ENCODE peak calls at places on chromosomes 4 and X, in six cellular contexts. One of them, this sample, is unnamed.

GRCh38 chr4:2482693-2483092 is 13.8 kb downstream of the RNF4 start:
- DNase-seq in heart right ventricle: no peak
- DNase-seq in colonic mucosa: peak; percentile 45
- DNase-seq in tibial artery: no peak
- DNase-seq in PC-3: no peak
- DNase-seq in endodermal cell: no peak
- DNase-seq in this sample: no peak

GRCh38 chr4:76692761-76693160 is 205.2 kb downstream of the SOWAHB start:
- DNase-seq in heart right ventricle: no peak
- DNase-seq in tibial artery: no peak
- DNase-seq in colonic mucosa: no peak
- DNase-seq in PC-3: no peak
- DNase-seq in endodermal cell: no peak
- DNase-seq in this sample: no peak

GRCh38 chr4:23856630-23857029 is 33.2 kb downstream of the PPARGC1A start:
- DNase-seq in PC-3: peak; percentile 2
- DNase-seq in heart right ventricle: peak; percentile 36
- DNase-seq in tibial artery: no peak
- DNase-seq in colonic mucosa: peak; percentile 92
- DNase-seq in endodermal cell: no peak
- DNase-seq in this sample: no peak

GRCh38 chrX:72121381-72121780 is 10.3 kb downstream of the RTL5 start:
- DNase-seq in tibial artery: peak; percentile 82
- DNase-seq in colonic mucosa: peak; percentile 32
- DNase-seq in heart right ventricle: peak; percentile 52
- DNase-seq in endodermal cell: peak; percentile 10
- DNase-seq in PC-3: peak; percentile 85
- DNase-seq in this sample: no peak

GRCh38 chr4:74056114-74056857 is 17.8 kb upstream of the CXCL3 start:
- DNase-seq in endodermal cell: no peak
- DNase-seq in colonic mucosa: no peak
- DNase-seq in PC-3: peak; percentile 79
- DNase-seq in heart right ventricle: no peak
- DNase-seq in tibial artery: no peak
- DNase-seq in this sample: no peak

GRCh38 chr4:76558391-76559235 is 123.6 kb downstream of the SHROOM3 start:
- DNase-seq in endodermal cell: no peak
- DNase-seq in PC-3: no peak
- DNase-seq in tibial artery: no peak
- DNase-seq in colonic mucosa: no peak
- DNase-seq in heart right ventricle: no peak
- DNase-seq in this sample: no peak

GRCh38 chr4:2829933-2830451 is 13.7 kb upstream of the ADD1 start:
- DNase-seq in PC-3: no peak
- DNase-seq in colonic mucosa: no peak
- DNase-seq in endodermal cell: no peak
- DNase-seq in heart right ventricle: no peak
- DNase-seq in tibial artery: peak; percentile 55
- DNase-seq in this sample: peak; percentile 63

GRCh38 chr4:118842055-118842454 is 6.1 kb upstream of the SEC24D start:
- DNase-seq in PC-3: peak; percentile 89
- DNase-seq in heart right ventricle: no peak
- DNase-seq in tibial artery: no peak
- DNase-seq in endodermal cell: no peak
- DNase-seq in colonic mucosa: no peak
- DNase-seq in this sample: no peak

GRCh38 chrX:154443479-154443910 is 446 bp upstream of the FAM50A start:
- DNase-seq in heart right ventricle: no peak
- DNase-seq in tibial artery: no peak
- DNase-seq in colonic mucosa: no peak
- DNase-seq in PC-3: peak; percentile 5
- DNase-seq in endodermal cell: peak; percentile 65
- DNase-seq in this sample: no peak

GRCh38 chr4:180418819-180419531 is 1824.2 kb upstream of the TENM3 start:
- DNase-seq in colonic mucosa: no peak
- DNase-seq in heart right ventricle: no peak
- DNase-seq in PC-3: no peak
- DNase-seq in endodermal cell: no peak
- DNase-seq in tibial artery: no peak
- DNase-seq in this sample: no peak

GRCh38 chr4:25313194-25313895 is 771 bp downstream of the ZCCHC4 start:
- DNase-seq in tibial artery: no peak
- DNase-seq in colonic mucosa: peak; percentile 46
- DNase-seq in endodermal cell: peak; percentile 52
- DNase-seq in heart right ventricle: no peak
- DNase-seq in PC-3: peak; percentile 10
- DNase-seq in this sample: no peak

GRCh38 chrX:9682456-9682855 is 83.2 kb downstream of the GPR143 start:
- DNase-seq in heart right ventricle: no peak
- DNase-seq in colonic mucosa: peak; percentile 47
- DNase-seq in tibial artery: no peak
- DNase-seq in endodermal cell: peak; percentile 47
- DNase-seq in PC-3: peak; percentile 24
- DNase-seq in this sample: no peak

GRCh38 chrX:137428251-137428661 is 137.7 kb upstream of the ZIC3 start:
- DNase-seq in tibial artery: no peak
- DNase-seq in colonic mucosa: no peak
- DNase-seq in endodermal cell: peak; percentile 88
- DNase-seq in PC-3: no peak
- DNase-seq in heart right ventricle: no peak
- DNase-seq in this sample: no peak

GRCh38 chrX:71282514-71283408 is 674 bp upstream of the NONO start:
- DNase-seq in heart right ventricle: no peak
- DNase-seq in tibial artery: no peak
- DNase-seq in endodermal cell: no peak
- DNase-seq in colonic mucosa: no peak
- DNase-seq in PC-3: no peak
- DNase-seq in this sample: no peak

GRCh38 chr4:123819362-123820035 is 422.9 kb downstream of the SPRY1 start:
- DNase-seq in heart right ventricle: no peak
- DNase-seq in tibial artery: no peak
- DNase-seq in colonic mucosa: no peak
- DNase-seq in endodermal cell: no peak
- DNase-seq in PC-3: peak; percentile 52
- DNase-seq in this sample: no peak

GRCh38 chr4:160351018-160351417 is 1248.1 kb downstream of the RAPGEF2 start:
- DNase-seq in heart right ventricle: no peak
- DNase-seq in colonic mucosa: no peak
- DNase-seq in tibial artery: no peak
- DNase-seq in endodermal cell: no peak
- DNase-seq in PC-3: no peak
- DNase-seq in this sample: no peak

GRCh38 chr4:26660261-26660660 is 76.4 kb downstream of the TBC1D19 start:
- DNase-seq in tibial artery: no peak
- DNase-seq in heart right ventricle: no peak
- DNase-seq in colonic mucosa: no peak
- DNase-seq in PC-3: no peak
- DNase-seq in endodermal cell: no peak
- DNase-seq in this sample: no peak

GRCh38 chr4:3444351-3445110 is 2.8 kb downstream of the HGFAC start:
- DNase-seq in PC-3: no peak
- DNase-seq in tibial artery: no peak
- DNase-seq in endodermal cell: no peak
- DNase-seq in heart right ventricle: peak; percentile 14
- DNase-seq in colonic mucosa: no peak
- DNase-seq in this sample: no peak

GRCh38 chr4:21139327-21139726 is 439.1 kb downstream of the PACRGL start:
- DNase-seq in heart right ventricle: no peak
- DNase-seq in tibial artery: no peak
- DNase-seq in endodermal cell: no peak
- DNase-seq in colonic mucosa: no peak
- DNase-seq in PC-3: no peak
- DNase-seq in this sample: no peak

GRCh38 chr4:150354214-150354796 is 227.6 kb upstream of the MAB21L2 start:
- DNase-seq in colonic mucosa: no peak
- DNase-seq in tibial artery: no peak
- DNase-seq in endodermal cell: no peak
- DNase-seq in PC-3: no peak
- DNase-seq in heart right ventricle: no peak
- DNase-seq in this sample: no peak

GRCh38 chr4:40363382-40363920 is 28.3 kb downstream of the CHRNA9 start:
- DNase-seq in endodermal cell: no peak
- DNase-seq in tibial artery: no peak
- DNase-seq in PC-3: peak; percentile 55
- DNase-seq in heart right ventricle: no peak
- DNase-seq in colonic mucosa: peak; percentile 72
- DNase-seq in this sample: no peak

GRCh38 chr4:71275004-71275403 is 63.8 kb upstream of the SLC4A4 start:
- DNase-seq in PC-3: no peak
- DNase-seq in endodermal cell: no peak
- DNase-seq in heart right ventricle: no peak
- DNase-seq in tibial artery: no peak
- DNase-seq in colonic mucosa: no peak
- DNase-seq in this sample: no peak

GRCh38 chr4:9924750-9925149 is 96.5 kb downstream of the SLC2A9 start:
- DNase-seq in PC-3: peak; percentile 30
- DNase-seq in endodermal cell: no peak
- DNase-seq in tibial artery: no peak
- DNase-seq in colonic mucosa: no peak
- DNase-seq in heart right ventricle: no peak
- DNase-seq in this sample: no peak

GRCh38 chr4:158172558-158173258 is at the start of gene GASK1B:
- DNase-seq in colonic mucosa: peak; percentile 75
- DNase-seq in endodermal cell: peak; percentile 70
- DNase-seq in tibial artery: no peak
- DNase-seq in PC-3: peak; percentile 70
- DNase-seq in heart right ventricle: no peak
- DNase-seq in this sample: no peak

GRCh38 chr4:94595880-94596483 is 144.2 kb downstream of the PDLIM5 start:
- DNase-seq in heart right ventricle: no peak
- DNase-seq in tibial artery: no peak
- DNase-seq in PC-3: peak; percentile 60
- DNase-seq in endodermal cell: no peak
- DNase-seq in colonic mucosa: no peak
- DNase-seq in this sample: no peak

GRCh38 chrX:68731254-68731653 is 83.8 kb downstream of the STARD8 start:
- DNase-seq in endodermal cell: no peak
- DNase-seq in PC-3: no peak
- DNase-seq in tibial artery: no peak
- DNase-seq in colonic mucosa: no peak
- DNase-seq in heart right ventricle: no peak
- DNase-seq in this sample: no peak

GRCh38 chr4:84325625-84326024 is 173.5 kb downstream of the NKX6-1 start:
- DNase-seq in colonic mucosa: no peak
- DNase-seq in endodermal cell: no peak
- DNase-seq in heart right ventricle: no peak
- DNase-seq in PC-3: no peak
- DNase-seq in tibial artery: no peak
- DNase-seq in this sample: no peak
- TF ChIP-seq CTCF in colonic mucosa: no peak
- TF ChIP-seq CTCF in endodermal cell: no peak
- TF ChIP-seq CTCF in heart right ventricle: no peak
- TF ChIP-seq CTCF in PC-3: no peak
- TF ChIP-seq CTCF in tibial artery: no peak
- TF ChIP-seq CTCF in this sample: no peak

GRCh38 chr4:169270810-169271691 is at the start of gene SH3RF1:
- DNase-seq in colonic mucosa: peak; percentile 89
- DNase-seq in tibial artery: peak; percentile 95
- DNase-seq in heart right ventricle: peak; percentile 91
- DNase-seq in endodermal cell: peak; percentile 89
- DNase-seq in PC-3: peak; percentile 83
- DNase-seq in this sample: peak; percentile 94

GRCh38 chr4:169272265-169272886 is 1.6 kb upstream of the SH3RF1 start:
- DNase-seq in endodermal cell: no peak
- DNase-seq in heart right ventricle: no peak
- DNase-seq in tibial artery: no peak
- DNase-seq in colonic mucosa: no peak
- DNase-seq in PC-3: peak; percentile 71
- DNase-seq in this sample: no peak

GRCh38 chr4:169271692-169272007 is 894 bp upstream of the SH3RF1 start:
- DNase-seq in heart right ventricle: peak; percentile 12
- DNase-seq in tibial artery: no peak
- DNase-seq in endodermal cell: no peak
- DNase-seq in colonic mucosa: peak; percentile 38
- DNase-seq in PC-3: peak; percentile 19
- DNase-seq in this sample: no peak

GRCh38 chr4:169268951-169269781 is 1.6 kb downstream of the SH3RF1 start:
- DNase-seq in endodermal cell: peak; percentile 60
- DNase-seq in PC-3: peak; percentile 74
- DNase-seq in tibial artery: no peak
- DNase-seq in heart right ventricle: no peak
- DNase-seq in colonic mucosa: peak; percentile 52
- DNase-seq in this sample: no peak

DNA sequence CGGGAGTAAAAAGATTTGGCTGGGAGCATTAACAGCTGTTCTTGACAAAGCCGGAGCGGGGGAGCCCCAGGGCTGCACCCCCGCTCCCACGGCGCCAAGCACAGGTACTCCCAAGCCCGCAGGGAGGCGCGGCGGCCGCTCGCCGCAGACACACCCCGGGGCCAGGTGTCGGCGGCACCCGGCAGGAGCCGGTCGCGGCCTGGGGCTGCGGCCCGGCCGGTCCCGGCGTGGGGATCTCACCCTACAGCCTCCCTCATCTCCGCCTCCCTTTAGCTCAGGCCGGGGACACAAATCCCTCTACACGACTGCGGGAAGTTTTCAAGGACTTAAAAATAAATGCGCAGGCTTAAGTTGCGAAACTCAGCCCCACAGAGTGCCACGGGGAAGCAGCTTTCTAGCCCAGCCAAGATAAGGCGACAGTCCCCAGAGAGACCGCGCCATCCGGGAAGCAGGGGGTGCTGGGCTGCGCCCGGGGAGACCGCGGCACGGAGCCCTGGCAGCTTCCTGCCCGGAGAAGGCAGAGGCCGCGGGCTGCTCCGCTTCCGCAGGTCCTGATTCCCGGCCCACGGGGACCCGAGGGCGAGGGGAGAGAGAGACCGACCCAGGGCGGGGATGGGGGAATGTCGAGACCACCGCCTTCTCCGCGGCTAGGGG is 473 bp downstream of the SH3RF1 start:
- DNase-seq in colonic mucosa: peak; percentile 63
- DNase-seq in PC-3: peak; percentile 48
- DNase-seq in heart right ventricle: peak; percentile 78
- DNase-seq in endodermal cell: peak; percentile 84
- DNase-seq in tibial artery: peak; percentile 87
- DNase-seq in this sample: peak; percentile 89
- TF ChIP-seq CTCF in colonic mucosa: no peak
- TF ChIP-seq CTCF in PC-3: no peak
- TF ChIP-seq CTCF in heart right ventricle: peak; percentile 32
- TF ChIP-seq CTCF in endodermal cell: peak; percentile 50
- TF ChIP-seq CTCF in tibial artery: no peak
- TF ChIP-seq CTCF in this sample: no peak

GRCh38 chr4:184417802-184418511 is 56.4 kb downstream of the IRF2 start:
- DNase-seq in heart right ventricle: no peak
- DNase-seq in endodermal cell: no peak
- DNase-seq in colonic mucosa: no peak
- DNase-seq in PC-3: peak; percentile 89
- DNase-seq in tibial artery: no peak
- DNase-seq in this sample: no peak
- TF ChIP-seq CTCF in heart right ventricle: no peak
- TF ChIP-seq CTCF in endodermal cell: no peak
- TF ChIP-seq CTCF in colonic mucosa: no peak
- TF ChIP-seq CTCF in PC-3: peak; percentile 27
- TF ChIP-seq CTCF in tibial artery: no peak
- TF ChIP-seq CTCF in this sample: no peak

GRCh38 chr4:186144180-186144579 is 39.7 kb downstream of the FAM149A start:
- DNase-seq in heart right ventricle: no peak
- DNase-seq in tibial artery: no peak
- DNase-seq in colonic mucosa: peak; percentile 27
- DNase-seq in endodermal cell: no peak
- DNase-seq in PC-3: peak; percentile 16
- DNase-seq in this sample: no peak
- TF ChIP-seq CTCF in heart right ventricle: peak; percentile 12
- TF ChIP-seq CTCF in tibial artery: peak; percentile 36
- TF ChIP-seq CTCF in colonic mucosa: no peak
- TF ChIP-seq CTCF in endodermal cell: peak; percentile 59
- TF ChIP-seq CTCF in PC-3: no peak
- TF ChIP-seq CTCF in this sample: no peak

GRCh38 chr4:183333983-183334382 is 11.8 kb upstream of the CLDN24 start:
- DNase-seq in heart right ventricle: no peak
- DNase-seq in colonic mucosa: no peak
- DNase-seq in endodermal cell: no peak
- DNase-seq in PC-3: peak; percentile 82
- DNase-seq in tibial artery: no peak
- DNase-seq in this sample: no peak
- TF ChIP-seq CTCF in heart right ventricle: no peak
- TF ChIP-seq CTCF in colonic mucosa: no peak
- TF ChIP-seq CTCF in endodermal cell: no peak
- TF ChIP-seq CTCF in PC-3: no peak
- TF ChIP-seq CTCF in tibial artery: no peak
- TF ChIP-seq CTCF in this sample: no peak